ENCODE peak calls at places on chromosomes 11 and 22, in eight cellular contexts. Z is pancreas, V is IMR-90, X is cardiac muscle cell, Q is ovary, C is body of pancreas, L is stomach, S is psoas muscle. P is an unnamed sample.
A peak's percentile ranks its signal among the peaks of the same experiment; 100 is the strongest.

GRCh38 chr11:20163778-20164133 is 3.5 kb upstream of the DBX1 start:
- DNase-seq in Z (no peak), V (no peak), X (no peak), Q (no peak), C (no peak), L (no peak), S (no peak), P (no peak)

GRCh38 chr11:128520886-128521696 is 66.3 kb downstream of the ETS1 start:
- DNase-seq in Z (no peak), V (no peak), X (no peak), Q (no peak), C (no peak), L (no peak), S (no peak), P (no peak)

GRCh38 chr11:25562417-25562816 is 769.5 kb upstream of the ANO3 start:
- DNase-seq in Z (no peak), V (no peak), X (peak; percentile 4), Q (no peak), C (no peak), L (no peak), S (no peak), P (no peak)

GRCh38 chr11:65849366-65849765 is 8.6 kb downstream of the CFL1 start:
- DNase-seq in Z (no peak), V (no peak), X (no peak), Q (no peak), C (no peak), L (no peak), S (no peak), P (peak; percentile 63)

GRCh38 chr11:14971865-14972580 is at the start of gene CALCA:
- DNase-seq in Z (no peak), V (no peak), X (no peak), Q (no peak), C (peak; percentile 13), L (no peak), S (no peak), P (no peak)

GRCh38 chr22:23291806-23292452 is 111.6 kb downstream of the BCR start:
- DNase-seq in Z (no peak), V (no peak), X (no peak), Q (no peak), C (no peak), L (no peak), S (no peak), P (no peak)

GRCh38 chr11:11662578-11662977 is 40.8 kb upstream of the GALNT18 start:
- DNase-seq in Z (no peak), V (no peak), X (no peak), Q (no peak), C (no peak), L (no peak), S (no peak), P (no peak)

GRCh38 chr11:2178906-2179494 is 7.4 kb upstream of the TH start:
- DNase-seq in Z (no peak), V (peak; percentile 37), X (peak; percentile 19), Q (no peak), C (no peak), L (no peak), S (no peak), P (peak; percentile 57)

GRCh38 chr11:12220305-12220704 is 109.9 kb downstream of the MICAL2 start:
- DNase-seq in Z (no peak), V (no peak), X (peak; percentile 66), Q (peak; percentile 72), C (peak; percentile 49), L (peak; percentile 67), S (peak; percentile 58), P (no peak)

GRCh38 chr22:22749167-22749758 is 104.8 kb downstream of the GGTLC2 start:
- DNase-seq in Z (no peak), V (no peak), X (no peak), Q (no peak), C (no peak), L (no peak), S (no peak), P (no peak)

GRCh38 chr22:39900306-39901227 is at the start of gene GRAP2:
- DNase-seq in Z (no peak), V (no peak), X (no peak), Q (no peak), C (no peak), L (no peak), S (no peak), P (no peak)

DNA sequence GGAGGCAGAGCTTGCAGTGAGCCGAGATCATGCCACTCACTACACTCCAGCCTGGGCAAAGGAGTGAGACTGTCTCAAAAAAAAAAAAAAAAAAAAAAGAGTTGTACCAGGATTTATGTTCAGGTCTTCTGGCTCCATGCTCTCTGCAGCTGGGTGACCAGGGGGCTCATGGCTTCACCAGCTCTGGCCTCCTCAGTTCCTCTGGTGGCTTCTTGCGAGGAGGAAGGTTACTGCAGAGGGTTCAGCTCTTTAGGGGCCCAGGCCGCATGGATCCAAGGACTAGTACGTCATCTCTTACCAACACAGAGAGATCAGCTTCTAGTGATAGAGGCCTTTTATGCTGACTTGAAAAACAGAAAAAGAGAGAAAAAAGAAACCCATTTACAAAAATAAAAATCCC is 13.5 kb downstream of the ZBTB16 start:
- DNase-seq in Z (no peak), V (no peak), X (no peak), Q (no peak), C (no peak), L (no peak), S (no peak), P (no peak)
- H3K4me3 ChIP-seq in Z (no peak overlapping the region), V (no peak overlapping the region), X (no peak overlapping the region), Q (no peak overlapping the region), C (no peak overlapping the region), L (no peak overlapping the region), S (peak overlapping the region; percentile 54), P (no peak overlapping the region)

DNA sequence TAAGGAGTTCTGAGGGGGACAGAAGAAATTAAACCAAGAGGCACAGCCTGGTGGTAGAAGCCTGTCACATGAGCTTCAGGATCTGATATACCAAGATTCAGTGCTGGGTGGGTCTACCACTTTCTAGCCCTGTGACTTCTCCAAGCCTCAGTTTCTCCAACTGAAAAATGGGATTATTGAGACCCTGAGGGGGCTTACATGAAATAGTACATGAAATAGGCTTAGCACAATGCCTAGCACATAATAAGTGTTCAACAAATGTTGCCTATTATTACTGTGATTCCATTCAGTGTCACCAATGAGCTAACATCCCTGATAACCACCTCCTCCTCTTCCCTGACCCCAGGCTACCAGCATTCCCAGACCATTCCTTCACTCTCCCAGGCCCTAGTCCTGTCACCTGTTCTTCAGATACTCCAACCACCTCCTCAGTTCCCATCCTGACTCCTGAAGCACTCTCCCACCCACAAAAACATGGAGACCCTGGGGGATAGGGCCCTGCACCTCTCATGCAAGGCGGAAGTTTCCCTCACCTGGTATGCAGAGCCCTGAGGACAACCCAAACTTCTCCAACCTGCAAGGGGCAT is 1.8 kb downstream of the TNKS1BP1 start:
- DNase-seq in Z (no peak), V (no peak), X (no peak), Q (no peak), C (no peak), L (no peak), S (no peak), P (no peak)
- H3K4me1 ChIP-seq in Z (peaks cover 40% of the 10 kb centered on the region), V (peaks cover 26% of the 10 kb centered on the region), X (peaks cover 33% of the 10 kb centered on the region), Q (peaks cover 30% of the 10 kb centered on the region), C (peaks cover 72% of the 10 kb centered on the region), L (peaks cover 75% of the 10 kb centered on the region), S (peaks cover 55% of the 10 kb centered on the region), P (peaks cover 55% of the 10 kb centered on the region)

GRCh38 chr11:130051077-130051476 is 18.6 kb upstream of the APLP2 start:
- DNase-seq in Z (no peak), V (peak; percentile 53), X (peak; percentile 59), Q (no peak), C (no peak), L (no peak), S (no peak), P (no peak)

GRCh38 chr11:130047141-130047540 is 22.6 kb upstream of the APLP2 start:
- DNase-seq in Z (no peak), V (peak; percentile 29), X (no peak), Q (no peak), C (no peak), L (no peak), S (no peak), P (no peak)

GRCh38 chr11:130052556-130052955 is 17.1 kb upstream of the APLP2 start:
- DNase-seq in Z (no peak), V (no peak), X (no peak), Q (no peak), C (no peak), L (no peak), S (no peak), P (no peak)

GRCh38 chr11:130049260-130049659 is 20.4 kb upstream of the APLP2 start:
- DNase-seq in Z (no peak), V (no peak), X (peak; percentile 25), Q (no peak), C (no peak), L (no peak), S (no peak), P (no peak)

GRCh38 chr11:130050272-130050671 is 19.4 kb upstream of the APLP2 start:
- DNase-seq in Z (no peak), V (peak; percentile 58), X (no peak), Q (no peak), C (no peak), L (no peak), S (no peak), P (no peak)
- H3K9me3 ChIP-seq in Z (no peaks in the 10 kb centered on the region), V (peaks cover 4% of the 10 kb centered on the region), X (no peaks in the 10 kb centered on the region), Q (no peaks in the 10 kb centered on the region), C (no peaks in the 10 kb centered on the region), L (no peaks in the 10 kb centered on the region), S (no peaks in the 10 kb centered on the region), P (no peaks in the 10 kb centered on the region)

GRCh38 chr11:94153320-94153719 is 24.7 kb downstream of the PANX1 start:
- DNase-seq in Z (no peak), V (no peak), X (no peak), Q (no peak), C (peak; percentile 33), L (peak; percentile 54), S (no peak), P (peak; percentile 83)

GRCh38 chr11:94151311-94151710 is 22.7 kb downstream of the PANX1 start:
- DNase-seq in Z (no peak), V (no peak), X (no peak), Q (no peak), C (no peak), L (no peak), S (no peak), P (no peak)

GRCh38 chr11:94152678-94153065 is 24.0 kb downstream of the PANX1 start:
- DNase-seq in Z (no peak), V (no peak), X (no peak), Q (no peak), C (no peak), L (no peak), S (no peak), P (no peak)

GRCh38 chr11:94150704-94151103 is 22.1 kb downstream of the PANX1 start:
- DNase-seq in Z (no peak), V (no peak), X (no peak), Q (no peak), C (no peak), L (no peak), S (no peak), P (no peak)

DNA sequence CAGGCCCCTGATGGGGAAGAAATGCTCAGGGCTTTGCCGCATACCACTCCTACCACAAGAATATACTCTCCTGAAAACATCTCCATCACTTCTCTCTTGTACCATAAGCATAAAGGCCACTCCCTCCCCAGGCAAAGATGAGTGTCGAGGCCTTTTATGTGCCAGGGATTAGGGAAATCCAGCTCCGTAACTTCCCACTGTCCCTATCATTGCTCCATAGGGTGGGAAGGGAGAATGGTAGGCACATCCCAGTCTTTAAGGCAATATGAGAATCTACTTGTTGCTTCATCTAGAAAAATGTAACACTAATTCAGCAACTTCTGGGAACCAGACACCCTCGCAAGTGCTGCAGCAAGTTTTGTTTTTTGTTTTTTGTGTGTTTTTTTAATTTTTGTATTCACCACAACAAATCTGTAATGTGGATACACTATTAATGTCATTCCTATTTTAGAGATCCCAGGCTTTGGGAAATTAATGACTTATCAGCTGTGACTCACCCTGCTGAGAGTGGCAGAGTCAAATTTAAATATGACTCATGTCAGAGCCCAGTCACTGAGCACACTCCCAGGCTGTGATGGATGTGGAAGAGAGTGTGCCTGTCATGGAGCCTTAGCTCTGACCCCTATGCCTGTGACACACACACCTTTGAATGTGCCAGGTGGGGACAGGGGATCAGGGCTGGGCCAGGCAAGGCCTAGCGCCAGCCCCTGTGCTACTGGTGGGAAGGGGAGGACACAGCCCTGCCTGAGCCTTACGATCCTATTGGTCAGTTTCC is 23.4 kb downstream of the PANX1 start:
- DNase-seq in Z (no peak), V (peak; percentile 91), X (peak; percentile 67), Q (no peak), C (no peak), L (peak; percentile 37), S (peak; percentile 54), P (peak; percentile 36)
- H3K4me3 ChIP-seq in Z (no peak overlapping the region), V (no peak overlapping the region), X (no peak overlapping the region), Q (no peak overlapping the region), C (no peak overlapping the region), L (no peak overlapping the region), S (no peak overlapping the region), P (no peak overlapping the region)